ENCODE peak calls at places on chromosome 15, in four cellular contexts. One of them, this sample, is unnamed.
A peak's percentile ranks its signal among the peaks of the same experiment; 100 is the strongest.

GRCh38 chr15:67843092-67843501 is 3.3 kb upstream of the RNU6-1 start:
- DNase-seq in colonic mucosa: no peak
- DNase-seq in neural progenitor cell: peak; percentile 44
- DNase-seq in endothelial cell: no peak
- DNase-seq in this sample: no peak

GRCh38 chr15:53576841-53577240 is 182.6 kb downstream of the WDR72 start:
- DNase-seq in colonic mucosa: no peak
- DNase-seq in neural progenitor cell: no peak
- DNase-seq in endothelial cell: no peak
- DNase-seq in this sample: no peak

GRCh38 chr15:100897201-100897872 is 17.7 kb downstream of the ALDH1A3 start:
- DNase-seq in neural progenitor cell: no peak
- DNase-seq in endothelial cell: no peak
- DNase-seq in colonic mucosa: no peak
- DNase-seq in this sample: no peak

GRCh38 chr15:67820992-67821783 is 4.1 kb upstream of the SKOR1 start:
- DNase-seq in colonic mucosa: peak; percentile 42
- DNase-seq in neural progenitor cell: peak; percentile 89
- DNase-seq in endothelial cell: peak; percentile 80
- DNase-seq in this sample: peak; percentile 25

GRCh38 chr15:54792526-54792925 is 404.2 kb downstream of the RSL24D1 start:
- DNase-seq in colonic mucosa: no peak
- DNase-seq in neural progenitor cell: no peak
- DNase-seq in endothelial cell: no peak
- DNase-seq in this sample: no peak

GRCh38 chr15:39194431-39194830 is 386.4 kb upstream of the THBS1 start:
- DNase-seq in neural progenitor cell: no peak
- DNase-seq in colonic mucosa: no peak
- DNase-seq in endothelial cell: no peak
- DNase-seq in this sample: peak; percentile 75

GRCh38 chr15:96053039-96054021 is 277.2 kb upstream of the NR2F2 start:
- DNase-seq in colonic mucosa: peak; percentile 22
- DNase-seq in endothelial cell: peak; percentile 22
- DNase-seq in neural progenitor cell: peak; percentile 67
- DNase-seq in this sample: peak; percentile 38

GRCh38 chr15:38041576-38041975 is 107.1 kb downstream of the TMCO5A start:
- DNase-seq in colonic mucosa: no peak
- DNase-seq in neural progenitor cell: no peak
- DNase-seq in endothelial cell: no peak
- DNase-seq in this sample: peak; percentile 18

GRCh38 chr15:39462691-39463090 is 118.2 kb upstream of the THBS1 start:
- DNase-seq in colonic mucosa: no peak
- DNase-seq in neural progenitor cell: no peak
- DNase-seq in endothelial cell: no peak
- DNase-seq in this sample: peak; percentile 21

GRCh38 chr15:101207867-101208288 is 44.0 kb downstream of the CHSY1 start:
- DNase-seq in endothelial cell: no peak
- DNase-seq in colonic mucosa: no peak
- DNase-seq in neural progenitor cell: no peak
- DNase-seq in this sample: peak; percentile 91

GRCh38 chr15:86973284-86973844 is 893.7 kb downstream of the AGBL1 start:
- DNase-seq in endothelial cell: no peak
- DNase-seq in colonic mucosa: no peak
- DNase-seq in neural progenitor cell: no peak
- DNase-seq in this sample: no peak

GRCh38 chr15:23422946-23423708 is 23.9 kb downstream of the GOLGA6L2 start:
- DNase-seq in colonic mucosa: no peak
- DNase-seq in neural progenitor cell: no peak
- DNase-seq in endothelial cell: no peak
- DNase-seq in this sample: peak; percentile 35

GRCh38 chr15:77030042-77030927 is 35.4 kb downstream of the PSTPIP1 start:
- DNase-seq in colonic mucosa: peak; percentile 49
- DNase-seq in neural progenitor cell: peak; percentile 65
- DNase-seq in endothelial cell: peak; percentile 4
- DNase-seq in this sample: no peak

GRCh38 chr15:36472672-36473071 is 106.8 kb upstream of the CDIN1 start:
- DNase-seq in endothelial cell: no peak
- DNase-seq in colonic mucosa: no peak
- DNase-seq in neural progenitor cell: no peak
- DNase-seq in this sample: no peak

GRCh38 chr15:62848631-62849050 is 193.9 kb upstream of the TPM1 start:
- DNase-seq in colonic mucosa: no peak
- DNase-seq in endothelial cell: peak; percentile 20
- DNase-seq in neural progenitor cell: no peak
- DNase-seq in this sample: no peak
- TF ChIP-seq CTCF in colonic mucosa: no peak
- TF ChIP-seq CTCF in endothelial cell: no peak
- TF ChIP-seq CTCF in neural progenitor cell: peak; percentile 3
- TF ChIP-seq CTCF in this sample: no peak

GRCh38 chr15:80974914-80975313 is 14.7 kb downstream of the MESD start:
- DNase-seq in endothelial cell: no peak
- DNase-seq in colonic mucosa: no peak
- DNase-seq in neural progenitor cell: no peak
- DNase-seq in this sample: no peak

GRCh38 chr15:80979538-80980200 is 9.9 kb downstream of the MESD start:
- DNase-seq in neural progenitor cell: no peak
- DNase-seq in colonic mucosa: no peak
- DNase-seq in endothelial cell: no peak
- DNase-seq in this sample: no peak

GRCh38 chr15:80978685-80979084 is 10.9 kb downstream of the MESD start:
- DNase-seq in colonic mucosa: no peak
- DNase-seq in neural progenitor cell: no peak
- DNase-seq in endothelial cell: no peak
- DNase-seq in this sample: no peak

GRCh38 chr15:80976851-80977250 is 12.8 kb downstream of the MESD start:
- DNase-seq in endothelial cell: no peak
- DNase-seq in colonic mucosa: no peak
- DNase-seq in neural progenitor cell: no peak
- DNase-seq in this sample: no peak

GRCh38 chr15:80977627-80978036 is 12.0 kb downstream of the MESD start:
- DNase-seq in colonic mucosa: peak; percentile 78
- DNase-seq in endothelial cell: peak; percentile 73
- DNase-seq in neural progenitor cell: peak; percentile 82
- DNase-seq in this sample: peak; percentile 30
- TF ChIP-seq CTCF in colonic mucosa: peak; percentile 52
- TF ChIP-seq CTCF in endothelial cell: peak; percentile 53
- TF ChIP-seq CTCF in neural progenitor cell: peak; percentile 81
- TF ChIP-seq CTCF in this sample: no peak

GRCh38 chr15:93020976-93021772 is 67.8 kb downstream of the RGMA start:
- DNase-seq in endothelial cell: no peak
- DNase-seq in neural progenitor cell: no peak
- DNase-seq in colonic mucosa: no peak
- DNase-seq in this sample: no peak

GRCh38 chr15:93019091-93019490 is 69.9 kb downstream of the RGMA start:
- DNase-seq in colonic mucosa: no peak
- DNase-seq in neural progenitor cell: no peak
- DNase-seq in endothelial cell: no peak
- DNase-seq in this sample: no peak

GRCh38 chr15:93019971-93020370 is 69.0 kb downstream of the RGMA start:
- DNase-seq in neural progenitor cell: no peak
- DNase-seq in endothelial cell: no peak
- DNase-seq in colonic mucosa: no peak
- DNase-seq in this sample: no peak

GRCh38 chr15:93017521-93017920 is 71.5 kb downstream of the RGMA start:
- DNase-seq in neural progenitor cell: no peak
- DNase-seq in colonic mucosa: no peak
- DNase-seq in endothelial cell: no peak
- DNase-seq in this sample: no peak

DNA sequence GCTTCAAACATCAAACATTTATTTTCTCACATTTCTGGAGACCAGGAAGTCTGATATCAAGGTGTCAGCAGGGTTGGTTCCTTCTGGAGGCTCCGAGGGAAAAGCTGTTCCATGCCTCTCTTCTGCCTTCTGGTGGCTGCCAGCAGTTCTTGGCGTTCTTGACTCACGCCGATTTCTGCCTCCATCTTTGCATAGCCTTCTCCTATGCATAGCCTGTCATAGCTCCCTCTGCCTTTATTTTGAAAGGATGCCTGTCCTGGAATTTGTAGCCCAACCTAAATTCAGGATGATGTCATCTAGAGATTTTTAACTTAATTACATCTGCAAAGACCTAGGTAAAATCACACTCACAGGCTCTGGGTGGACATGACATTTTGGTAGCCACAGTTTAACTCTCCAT is 70.4 kb downstream of the RGMA start:
- DNase-seq in endothelial cell: no peak
- DNase-seq in colonic mucosa: no peak
- DNase-seq in neural progenitor cell: peak; percentile 32
- DNase-seq in this sample: no peak
- TF ChIP-seq CTCF in endothelial cell: no peak
- TF ChIP-seq CTCF in colonic mucosa: no peak
- TF ChIP-seq CTCF in neural progenitor cell: peak; percentile 34
- TF ChIP-seq CTCF in this sample: no peak

GRCh38 chr15:57505056-57505713 is 86.5 kb upstream of the MYZAP start:
- DNase-seq in endothelial cell: no peak
- DNase-seq in neural progenitor cell: no peak
- DNase-seq in colonic mucosa: peak; percentile 36
- DNase-seq in this sample: peak; percentile 12

GRCh38 chr15:57505949-57506391 is 85.7 kb upstream of the MYZAP start:
- DNase-seq in endothelial cell: no peak
- DNase-seq in colonic mucosa: peak; percentile 82
- DNase-seq in neural progenitor cell: no peak
- DNase-seq in this sample: no peak

GRCh38 chr15:57507111-57507510 is 84.6 kb upstream of the MYZAP start:
- DNase-seq in endothelial cell: no peak
- DNase-seq in neural progenitor cell: no peak
- DNase-seq in colonic mucosa: no peak
- DNase-seq in this sample: no peak

GRCh38 chr15:57504599-57504940 is 87.1 kb upstream of the MYZAP start:
- DNase-seq in colonic mucosa: no peak
- DNase-seq in neural progenitor cell: no peak
- DNase-seq in endothelial cell: no peak
- DNase-seq in this sample: no peak

DNA sequence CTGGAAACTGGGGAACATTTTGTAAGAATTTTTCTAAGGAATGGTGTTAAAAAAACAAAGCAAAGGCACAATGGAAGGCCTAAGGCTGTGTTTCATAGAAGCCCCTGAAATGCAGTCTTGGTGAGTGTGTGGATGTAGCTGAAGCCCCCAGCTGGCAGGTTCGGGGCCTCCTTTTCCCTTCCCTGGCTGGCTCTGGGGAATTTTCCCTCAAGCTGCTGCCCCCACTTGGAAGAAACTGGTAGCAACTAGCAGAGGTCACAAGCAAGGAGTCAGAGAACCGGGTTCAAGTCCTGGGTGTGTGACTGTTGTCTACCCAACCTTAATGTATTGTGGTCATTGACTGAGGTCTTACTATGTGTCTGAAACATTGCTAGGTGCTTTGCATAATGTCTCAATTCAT is 85.3 kb upstream of the MYZAP start:
- DNase-seq in endothelial cell: no peak
- DNase-seq in colonic mucosa: peak; percentile 44
- DNase-seq in neural progenitor cell: peak; percentile 50
- DNase-seq in this sample: peak; percentile 3
- TF ChIP-seq CTCF in endothelial cell: no peak
- TF ChIP-seq CTCF in colonic mucosa: no peak
- TF ChIP-seq CTCF in neural progenitor cell: peak; percentile 46
- TF ChIP-seq CTCF in this sample: no peak